ENCODE peak calls at places on chromosomes 6 and 20, in five cellular contexts. A, B, W, R and I are unnamed samples. For H3K4me1, the result is how much of the 10 kb centered on the place peaks cover.

GRCh38 chr6:47603995-47604394 is 94.4 kb upstream of the ADGRF4 start:
- DNase-seq in A (no peak), R (no peak), W (no peak), B (no peak), I (no peak)

GRCh38 chr6:37650071-37650481 is 47.6 kb downstream of the MDGA1 start:
- DNase-seq in W (no peak), B (no peak), R (peak), A (peak), I (peak)

GRCh38 chr6:340991-341827 is 48.9 kb downstream of the DUSP22 start:
- DNase-seq in A (no peak), B (no peak), W (no peak), R (no peak), I (no peak)

GRCh38 chr6:53124131-53124800 is 24.4 kb downstream of the GCM1 start:
- DNase-seq in R (no peak), A (no peak), W (no peak), B (no peak), I (no peak)

GRCh38 chr6:170049641-170050491 is 241.0 kb downstream of the DLL1 start:
- DNase-seq in B (peak), W (peak), A (no peak), R (no peak), I (no peak)

GRCh38 chr20:4073852-4074741 is 58.7 kb upstream of the RNF24 start:
- DNase-seq in R (no peak), B (no peak), A (peak), W (no peak), I (no peak)

GRCh38 chr20:10578607-10579006 is 95.2 kb downstream of the JAG1 start:
- DNase-seq in A (no peak), R (no peak), W (peak), B (peak), I (no peak)

GRCh38 chr20:48283470-48284110 is 498.3 kb upstream of the SULF2 start:
- DNase-seq in B (peak), A (no peak), R (no peak), W (no peak), I (no peak)

GRCh38 chr20:21509597-21510331 is 4.1 kb downstream of the NKX2-2 start:
- DNase-seq in B (peak), W (peak), R (no peak), A (peak), I (peak)

GRCh38 chr6:107729098-107729497 is 95.0 kb downstream of the SCML4 start:
- DNase-seq in R (no peak), B (no peak), A (no peak), W (no peak), I (peak)

GRCh38 chr20:9200196-9200595 is 131.3 kb downstream of the PLCB4 start:
- DNase-seq in A (no peak), B (no peak), R (no peak), W (peak), I (no peak)

GRCh38 chr6:15905488-15906392 is 223.1 kb upstream of the MYLIP start:
- DNase-seq in A (no peak), W (peak), B (no peak), R (no peak), I (no peak)

GRCh38 chr6:137373296-137373695 is 120.9 kb downstream of the OLIG3 start:
- DNase-seq in R (no peak), B (no peak), A (no peak), W (no peak), I (no peak)

GRCh38 chr6:29603456-29603855 is 18.5 kb downstream of the OR2H2 start:
- DNase-seq in R (no peak), W (no peak), A (no peak), B (no peak), I (no peak)

GRCh38 chr6:28206527-28207243 is 18.4 kb upstream of the ZSCAN9 start:
- DNase-seq in A (no peak), B (peak), W (no peak), R (peak), I (peak)

GRCh38 chr20:38628580-38629470 is 27.2 kb downstream of the ARHGAP40 start:
- DNase-seq in A (no peak), B (no peak), R (no peak), W (no peak), I (peak)

GRCh38 chr20:58109918-58110635 is 118.4 kb downstream of the ANKRD60 start:
- DNase-seq in R (no peak), A (no peak), B (no peak), W (no peak), I (no peak)

GRCh38 chr6:21994821-21995220 is 302.0 kb downstream of the PRL start:
- DNase-seq in W (no peak), A (no peak), R (no peak), B (no peak), I (no peak)

GRCh38 chr20:24502184-24502583 is 32.8 kb downstream of the SYNDIG1 start:
- DNase-seq in R (no peak), B (peak), W (peak), A (peak), I (no peak)

GRCh38 chr6:17269840-17270239 is 11.3 kb upstream of the RBM24 start:
- DNase-seq in A (no peak), W (peak), B (peak), R (no peak), I (peak)

GRCh38 chr6:105077592-105078463 is 102.0 kb downstream of the POPDC3 start:
- DNase-seq in W (peak), R (peak), B (peak), A (no peak), I (peak)

GRCh38 chr20:5491463-5491862 is 174.7 kb upstream of the PROKR2 start:
- DNase-seq in B (no peak), R (no peak), W (no peak), A (no peak), I (no peak)

GRCh38 chr6:142819603-142820335 is 125.2 kb downstream of the HIVEP2 start:
- DNase-seq in W (peak), A (no peak), R (no peak), B (peak), I (peak)

DNA sequence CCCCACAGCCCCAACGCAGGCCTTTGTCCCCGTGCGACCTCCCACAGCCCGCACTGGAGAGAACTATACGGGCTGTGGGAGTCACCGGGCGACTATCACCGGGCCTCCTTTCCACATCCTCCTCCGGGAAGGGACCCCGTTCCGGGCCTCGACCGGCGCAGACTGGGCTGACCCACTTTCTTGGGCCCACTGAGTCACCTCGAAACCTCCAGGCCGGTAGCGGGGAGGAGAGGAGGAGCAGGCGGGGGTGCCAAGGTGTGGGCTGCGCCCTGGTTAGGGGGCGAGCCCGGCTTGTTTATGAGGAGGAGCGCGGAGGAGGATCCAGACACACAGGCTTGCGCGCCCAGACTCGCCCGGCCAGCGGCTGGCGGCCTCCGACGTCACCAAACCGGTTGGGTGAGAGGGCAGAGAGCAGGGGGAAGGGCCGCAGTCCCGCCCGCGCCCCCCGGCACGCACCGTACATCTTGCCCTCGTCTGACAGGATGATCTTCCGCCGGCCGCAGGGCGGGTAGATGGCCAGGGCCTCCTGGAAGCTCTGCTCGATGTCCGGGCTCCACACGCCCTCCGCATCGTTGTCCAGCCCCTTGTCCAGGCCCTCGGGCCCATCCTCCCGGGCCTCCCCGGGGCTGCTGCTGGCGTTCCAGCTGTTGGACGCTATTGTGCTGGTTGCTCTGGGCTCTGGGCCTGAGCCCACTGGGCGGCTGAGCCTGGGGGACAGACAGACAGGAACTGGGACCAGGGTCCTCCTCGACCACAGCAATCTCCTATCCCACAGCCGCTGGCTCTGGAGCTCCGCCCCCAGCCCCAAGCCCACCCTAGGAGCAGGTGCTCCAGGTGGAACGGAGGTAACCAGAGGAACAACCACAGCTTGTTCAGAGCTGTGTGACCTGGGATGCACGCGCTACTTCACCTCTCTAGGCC is 10.6 kb downstream of the TEAD3 start:
- DNase-seq in W (peak), A (peak), R (no peak), B (no peak), I (peak)
- H3K4ac ChIP-seq in W (peak), A (peak), R (peak), B (peak), I (peak)

GRCh38 chr20:60037120-60037499 is 78.9 kb downstream of the CDH26 start:
- DNase-seq in A (no peak), B (peak), W (peak), R (no peak), I (peak)

GRCh38 chr20:60038400-60038799 is 80.2 kb downstream of the CDH26 start:
- DNase-seq in A (no peak), B (no peak), W (no peak), R (no peak), I (peak)

GRCh38 chr20:60034231-60035110 is 76.2 kb downstream of the CDH26 start:
- DNase-seq in A (no peak), B (no peak), R (peak), W (no peak), I (no peak)

GRCh38 chr20:60035486-60035885 is 77.3 kb downstream of the CDH26 start:
- DNase-seq in A (no peak), B (no peak), W (no peak), R (no peak), I (no peak)

GRCh38 chr20:60036346-60037119 is 78.3 kb downstream of the CDH26 start:
- DNase-seq in R (no peak), A (no peak), W (no peak), B (no peak), I (no peak)
- H3K4me3 ChIP-seq in R (no peak), A (no peak), W (no peak), B (no peak), I (no peak)

DNA sequence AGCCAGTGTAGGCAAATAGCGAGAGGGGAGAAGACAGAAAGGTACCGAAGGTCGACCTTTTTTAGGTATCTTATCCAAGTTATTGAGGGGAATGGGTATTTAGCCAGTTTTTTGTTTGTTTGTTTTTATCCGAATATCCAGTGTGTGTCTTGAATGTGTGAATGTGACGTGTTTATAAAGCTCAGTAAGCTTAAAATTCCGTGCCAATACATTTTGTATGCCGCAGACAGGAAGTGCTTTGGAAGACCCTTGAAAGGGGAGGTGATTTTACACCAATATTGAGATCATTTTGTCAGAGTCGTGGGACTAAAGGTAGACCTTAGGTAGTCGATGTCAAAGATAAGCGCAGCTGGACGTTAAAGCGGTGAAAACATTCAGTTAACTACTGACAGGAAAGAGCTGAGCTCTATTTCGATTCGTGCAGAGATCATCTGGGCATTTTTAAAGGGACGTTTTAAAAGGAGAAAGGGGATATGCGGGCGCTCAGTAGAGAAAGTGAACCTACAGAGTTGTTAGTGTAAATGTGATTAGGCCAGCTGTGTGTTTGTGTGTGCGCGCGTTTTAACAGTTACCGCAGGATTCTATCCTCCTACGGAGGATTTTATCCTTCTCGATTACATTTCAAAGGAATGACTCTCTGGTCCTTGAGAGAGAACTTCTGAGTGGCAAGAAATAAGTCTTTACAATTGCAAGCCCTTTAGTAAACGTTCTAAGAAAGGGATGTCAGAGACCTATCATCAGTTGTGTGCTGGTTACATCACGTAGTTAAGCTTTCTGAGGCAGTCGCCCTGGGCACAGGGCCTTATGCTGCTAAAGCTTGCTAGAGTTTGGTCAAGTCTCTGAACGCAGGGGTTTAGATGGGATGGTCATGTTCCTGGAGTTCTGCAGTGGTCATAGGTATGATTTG is 597 bp upstream of the ECHDC1 start:
- DNase-seq in R (peak), A (no peak), B (peak), W (peak), I (peak)
- H3K4me1 ChIP-seq in R (under half), A (under half), B (under half), W (under half), I (under half)

DNA sequence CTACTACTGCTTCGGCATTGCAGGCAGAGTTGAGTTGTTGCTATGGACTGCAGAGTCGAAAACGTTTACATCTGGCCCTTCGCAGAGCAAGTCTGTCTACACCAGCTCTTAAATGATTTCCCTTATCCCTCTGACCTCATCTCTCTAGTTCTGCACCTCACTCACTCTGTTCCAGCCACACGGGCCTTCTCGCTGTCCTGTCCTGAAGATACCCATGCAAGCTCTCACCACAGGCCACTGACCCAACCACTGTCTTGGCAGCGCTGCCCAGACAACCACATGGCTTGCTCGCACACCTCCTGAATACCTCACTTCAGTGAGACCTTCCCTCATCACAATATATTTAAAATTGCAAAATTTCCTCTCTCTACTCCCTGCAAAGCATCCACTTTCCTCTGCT is 31.4 kb downstream of the B4GALT5 start:
- DNase-seq in R (no peak), W (no peak), B (no peak), A (no peak), I (no peak)
- H3K4ac ChIP-seq in R (no peak), W (no peak), B (no peak), A (no peak), I (no peak)

GRCh38 chr6:33656844-33657243 is 35.7 kb downstream of the ITPR3 start:
- DNase-seq in A (no peak), R (no peak), B (no peak), W (no peak), I (no peak)
- H3K4me3 ChIP-seq in A (no peak), R (no peak), B (no peak), W (no peak), I (no peak)

GRCh38 chr6:41641352-41641925 is 3.2 kb downstream of the MDFI start:
- DNase-seq in B (no peak), A (no peak), R (no peak), W (no peak), I (no peak)
- H3K4me1 ChIP-seq in B (under half), A (under half), R (under half), W (half or more), I (under half)